ENCODE peak calls at places on chromosomes 4 and X, in five cellular contexts. T is AG04449, Q is HFF-Myc, E is B cell, G is WERI-Rb-1. P is an unnamed sample.
A peak's percentile ranks its signal among the peaks of the same experiment; 100 is the strongest.

GRCh38 chr4:5051210-5051691 is at the start of gene STK32B:
- DNase-seq in E (peak; percentile 43), T (no peak), Q (no peak), G (peak; percentile 77), P (peak; percentile 40)

GRCh38 chrX:39813631-39814246 is 284.0 kb downstream of the BCOR start:
- DNase-seq in T (no peak), E (no peak), Q (no peak), G (peak; percentile 96), P (no peak)

GRCh38 chr4:25654031-25654970 is 1.4 kb upstream of the SLC34A2 start:
- DNase-seq in G (no peak), E (no peak), T (no peak), Q (no peak), P (no peak)

GRCh38 chrX:45722471-45722870 is 521.8 kb upstream of the DIPK2B start:
- DNase-seq in G (no peak), T (no peak), Q (no peak), E (no peak), P (no peak)

GRCh38 chr4:47598320-47598719 is 113.2 kb downstream of the ATP10D start:
- DNase-seq in Q (no peak), G (no peak), T (no peak), E (no peak), P (no peak)

GRCh38 chr4:158181906-158182305 is 9.1 kb upstream of the GASK1B start:
- DNase-seq in Q (no peak), G (peak; percentile 21), T (no peak), E (no peak), P (no peak)

GRCh38 chrX:136662976-136663375 is 15.0 kb downstream of the CD40LG start:
- DNase-seq in G (no peak), E (no peak), T (no peak), Q (no peak), P (no peak)

GRCh38 chr4:125355791-125356190 is 41.0 kb downstream of the FAT4 start:
- DNase-seq in G (no peak), E (no peak), T (no peak), Q (no peak), P (no peak)

GRCh38 chr4:140037353-140038030 is 116.5 kb downstream of the MAML3 start:
- DNase-seq in T (peak; percentile 85), Q (no peak), E (no peak), G (no peak), P (peak; percentile 67)

GRCh38 chr4:150961566-150961965 is 53.5 kb downstream of the LRBA start:
- DNase-seq in T (no peak), Q (no peak), E (no peak), G (no peak), P (no peak)

GRCh38 chr4:55545681-55546632 is 752 bp downstream of the CLOCK start:
- DNase-seq in T (no peak), E (peak; percentile 73), G (peak; percentile 64), Q (no peak), P (no peak)

GRCh38 chr4:27090406-27090805 is 229.8 kb downstream of the STIM2 start:
- DNase-seq in Q (no peak), G (no peak), E (no peak), T (no peak), P (no peak)

GRCh38 chr4:153228512-153229145 is 24.4 kb downstream of the TRIM2 start:
- DNase-seq in Q (no peak), G (no peak), T (no peak), E (no peak), P (no peak)

GRCh38 chr4:114599231-114600065 is 841 bp downstream of the UGT8 start:
- DNase-seq in G (peak; percentile 72), Q (no peak), T (no peak), E (no peak), P (no peak)

GRCh38 chr4:19961092-19961491 is 290.6 kb upstream of the SLIT2 start:
- DNase-seq in G (no peak), T (peak; percentile 67), Q (no peak), E (no peak), P (peak; percentile 70)

DNA sequence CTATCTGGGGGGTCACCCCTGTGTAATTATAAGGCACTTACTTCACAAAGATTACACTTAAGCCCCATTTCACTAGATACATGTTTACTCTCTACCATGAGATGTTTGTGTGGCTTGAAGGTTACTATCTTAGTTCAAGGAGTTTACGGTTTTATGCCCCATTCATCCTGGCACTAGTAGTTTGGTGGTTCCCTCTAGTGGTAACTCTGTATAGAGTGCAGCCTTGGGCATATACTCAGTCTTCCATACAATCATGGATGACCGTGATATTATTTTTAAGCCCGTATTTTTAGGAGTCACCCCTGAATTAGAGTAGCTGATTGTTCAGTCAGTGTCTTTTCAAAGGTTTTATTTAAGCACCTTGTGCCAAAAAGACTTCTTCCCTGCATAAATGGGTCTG is 109.9 kb upstream of the FAM47C start:
- DNase-seq in T (no peak), E (no peak), G (no peak), Q (no peak), P (no peak)
- TF ChIP-seq CTCF in T (no peak), E (no peak), G (peak; percentile 67), Q (no peak), P (peak; percentile 58)

GRCh38 chrX:27619975-27620374 is 29.8 kb downstream of the DCAF8L2 start:
- DNase-seq in Q (no peak), T (no peak), G (no peak), E (no peak), P (no peak)
- TF ChIP-seq CTCF in Q (no peak), T (no peak), G (peak; percentile 17), E (no peak), P (no peak)

GRCh38 chrX:71269801-71270395 is 13.5 kb upstream of the NONO start:
- DNase-seq in G (no peak), Q (no peak), T (no peak), E (no peak), P (no peak)
- TF ChIP-seq CTCF in G (no peak), Q (no peak), T (no peak), E (no peak), P (no peak)

DNA sequence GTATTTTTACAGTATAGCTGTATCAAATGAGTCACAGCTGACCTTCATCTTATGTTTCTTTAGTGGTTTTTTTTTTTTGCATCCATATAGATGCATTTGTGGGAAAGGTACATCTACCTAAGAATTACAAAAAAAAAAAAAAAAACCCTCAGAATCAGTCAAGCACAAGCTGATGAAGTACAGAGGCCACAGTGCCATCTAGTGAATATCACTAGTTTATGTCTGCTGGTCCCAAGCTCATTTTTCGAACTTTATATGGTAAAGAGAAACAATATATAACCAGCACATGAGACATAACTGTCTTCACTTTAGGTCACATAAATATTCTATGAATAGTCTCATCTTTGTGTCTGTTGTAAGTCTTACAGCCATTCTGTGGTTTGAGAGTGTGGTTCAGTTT is 220.1 kb downstream of the DLG3 start:
- DNase-seq in Q (no peak), T (peak; percentile 0), G (no peak), E (no peak), P (no peak)
- TF ChIP-seq CTCF in Q (no peak), T (no peak), G (peak; percentile 27), E (no peak), P (peak; percentile 45)

DNA sequence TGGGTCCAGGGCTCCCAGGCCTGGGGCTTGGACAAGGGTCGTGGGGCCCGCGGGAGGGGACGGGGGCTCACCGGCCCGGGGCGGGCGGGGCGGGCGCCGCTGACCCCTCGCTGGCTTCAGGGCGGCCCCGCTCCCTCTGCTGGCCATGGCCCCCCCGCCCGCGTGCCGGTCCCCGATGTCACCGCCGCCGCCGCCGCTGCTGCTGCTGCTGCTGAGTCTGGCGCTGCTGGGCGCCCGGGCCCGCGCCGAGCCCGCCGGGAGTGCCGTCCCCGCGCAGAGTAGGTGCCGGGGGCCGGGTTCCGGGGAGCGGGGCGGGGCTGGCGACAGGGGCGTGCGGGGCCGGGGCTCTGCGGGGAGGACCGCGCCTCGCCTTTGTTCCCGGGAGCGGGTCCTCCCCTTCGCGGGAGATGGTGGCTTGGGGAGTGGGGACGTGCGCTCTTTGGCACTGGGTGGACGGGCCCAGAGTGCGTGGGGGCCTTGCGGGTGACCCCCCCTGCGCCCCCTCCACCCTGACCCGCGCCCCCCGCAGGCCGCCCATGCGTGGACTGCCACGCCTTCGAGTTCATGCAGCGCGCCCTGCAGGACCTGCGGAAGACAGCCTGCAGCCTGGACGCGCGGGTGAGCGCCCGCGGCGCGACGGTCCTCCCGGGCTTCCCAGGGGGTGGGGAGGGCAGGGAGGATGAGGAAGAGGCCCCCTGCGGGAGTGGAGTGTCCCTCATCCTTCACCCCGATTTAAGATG is 16.8 kb upstream of the NAT8L start:
- DNase-seq in G (peak; percentile 43), Q (no peak), T (no peak), E (peak; percentile 84), P (no peak)
- TF ChIP-seq CTCF in G (peak; percentile 27), Q (no peak), T (no peak), E (no peak), P (no peak)

GRCh38 chr4:8886625-8887406 is 15.2 kb upstream of the HMX1 start:
- DNase-seq in Q (no peak), G (no peak), T (no peak), E (no peak), P (no peak)
- TF ChIP-seq CTCF in Q (peak; percentile 68), G (peak; percentile 69), T (no peak), E (peak; percentile 32), P (peak; percentile 30)

GRCh38 chrX:2391869-2392606 is 108.7 kb downstream of the DHRSX start:
- DNase-seq in E (no peak), Q (peak; percentile 65), T (peak; percentile 14), G (no peak), P (peak; percentile 61)
- TF ChIP-seq CTCF in E (no peak), Q (no peak), T (no peak), G (no peak), P (peak; percentile 30)

P was measured in AG09309.